ENCODE peak calls at places on chromosome 1, in nine cellular contexts. A, P, E, B, Z, S, G, R and N are unnamed samples.

GRCh38 chr1:39960461-39960958 is 5.6 kb downstream of the MFSD2A start:
- DNase-seq in Z (no peak), S (no peak), G (no peak), P (peak), R (no peak), A (no peak), B (no peak), E (no peak), N (no peak)

GRCh38 chr1:50271968-50272578 is 151.2 kb downstream of the DMRTA2 start:
- DNase-seq in S (no peak), A (peak), G (peak), Z (no peak), B (no peak), P (no peak), R (peak), E (peak), N (no peak)

GRCh38 chr1:63721531-63722189 is 52.2 kb upstream of the ROR1 start:
- DNase-seq in R (peak), E (no peak), Z (no peak), G (peak), P (no peak), S (no peak), B (no peak), A (no peak), N (peak)

GRCh38 chr1:61391730-61392129 is 309.4 kb downstream of the NFIA start:
- DNase-seq in E (no peak), P (no peak), A (no peak), S (no peak), B (no peak), G (no peak), Z (no peak), R (no peak), N (no peak)

GRCh38 chr1:228145498-228146425 is 4.0 kb upstream of the GJC2 start:
- DNase-seq in Z (no peak), A (no peak), E (no peak), G (no peak), B (no peak), P (no peak), R (no peak), S (no peak), N (no peak)

GRCh38 chr1:7755448-7755847 is 15.6 kb upstream of the VAMP3 start:
- DNase-seq in Z (no peak), G (peak), A (peak), R (peak), S (no peak), P (no peak), E (no peak), B (no peak), N (peak)

GRCh38 chr1:83735525-83735924 is 263.4 kb downstream of the TTLL7 start:
- DNase-seq in Z (no peak), P (no peak), R (no peak), B (no peak), A (no peak), G (no peak), E (no peak), S (no peak), N (no peak)

GRCh38 chr1:2835650-2836159 is 34.2 kb upstream of the TTC34 start:
- DNase-seq in B (no peak), S (no peak), A (no peak), E (no peak), G (no peak), Z (no peak), R (no peak), P (no peak), N (no peak)

GRCh38 chr1:2132222-2133038 is 62.1 kb downstream of the FAAP20 start:
- DNase-seq in R (peak), P (no peak), A (peak), G (peak), Z (no peak), B (peak), S (no peak), E (no peak), N (peak)

GRCh38 chr1:214451591-214451990 is 99.8 kb downstream of the PTPN14 start:
- DNase-seq in Z (no peak), A (no peak), P (no peak), B (no peak), G (no peak), R (peak), S (no peak), E (no peak), N (no peak)

GRCh38 chr1:216518844-216519627 is 95.8 kb upstream of the USH2A start:
- DNase-seq in S (no peak), Z (no peak), A (no peak), R (no peak), E (no peak), B (no peak), P (no peak), G (no peak), N (no peak)

GRCh38 chr1:24186993-24187790 is at the start of gene IFNLR1:
- DNase-seq in G (peak), E (peak), R (no peak), S (no peak), B (no peak), Z (no peak), P (peak), A (peak), N (no peak)

GRCh38 chr1:21176589-21177555 is at the start of gene EIF4G3:
- DNase-seq in G (peak), R (peak), P (peak), S (peak), A (peak), B (peak), E (peak), Z (peak), N (peak)
- TF ChIP-seq CTCF in G (no peak), R (no peak), P (no peak), S (no peak), A (no peak), B (no peak), E (no peak), Z (no peak), N (no peak)

GRCh38 chr1:85278853-85279314 is 2.5 kb upstream of the BCL10 start:
- DNase-seq in G (no peak), E (peak), A (no peak), R (peak), S (peak), B (peak), P (peak), Z (peak), N (peak)

GRCh38 chr1:85282424-85282823 is 6.0 kb upstream of the BCL10 start:
- DNase-seq in E (peak), G (peak), A (peak), S (no peak), P (no peak), R (no peak), B (no peak), Z (no peak), N (no peak)

GRCh38 chr1:85277802-85278201 is 1.4 kb upstream of the BCL10 start:
- DNase-seq in E (no peak), P (no peak), A (no peak), S (no peak), Z (no peak), R (no peak), B (no peak), G (no peak), N (no peak)

GRCh38 chr1:85279463-85280080 is 3.1 kb upstream of the BCL10 start:
- DNase-seq in G (peak), B (no peak), A (no peak), Z (no peak), S (no peak), P (no peak), E (no peak), R (no peak), N (no peak)

DNA sequence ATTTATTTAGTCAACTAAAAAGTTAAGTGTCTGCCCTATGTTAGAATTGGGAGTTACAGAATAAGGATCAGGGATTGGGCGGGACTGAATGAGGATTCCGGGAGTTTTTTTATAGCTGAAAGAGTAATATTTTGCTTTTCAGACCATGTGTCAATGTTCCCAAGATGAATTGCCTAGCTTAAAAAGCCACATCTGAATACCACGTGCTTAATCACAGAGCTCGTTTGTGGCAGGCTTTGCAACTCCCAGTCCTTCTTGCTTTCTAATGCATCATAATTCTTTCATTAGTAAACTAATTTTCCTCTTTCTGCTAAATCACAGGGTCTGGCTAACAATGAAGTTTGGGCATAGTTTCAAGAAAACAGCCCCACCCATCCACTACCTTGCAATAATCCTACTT is 4.2 kb upstream of the BCL10 start:
- DNase-seq in Z (peak), R (peak), S (no peak), G (no peak), B (no peak), P (no peak), E (no peak), A (no peak), N (no peak)
- H3K4me3 ChIP-seq in Z (no peak), R (no peak), S (no peak), G (no peak), B (no peak), P (no peak), E (no peak), A (no peak), N (no peak)

GRCh38 chr1:65629788-65630187 is 162.9 kb upstream of the PDE4B start:
- DNase-seq in P (no peak), B (no peak), S (no peak), G (no peak), E (no peak), A (no peak), R (no peak), Z (no peak), N (no peak)

GRCh38 chr1:65626003-65626402 is 166.7 kb upstream of the PDE4B start:
- DNase-seq in P (no peak), S (no peak), A (no peak), G (no peak), Z (no peak), R (no peak), B (no peak), E (no peak), N (no peak)

GRCh38 chr1:65625528-65625927 is 167.2 kb upstream of the PDE4B start:
- DNase-seq in B (no peak), A (no peak), S (no peak), G (no peak), Z (no peak), E (no peak), R (no peak), P (no peak), N (no peak)

DNA sequence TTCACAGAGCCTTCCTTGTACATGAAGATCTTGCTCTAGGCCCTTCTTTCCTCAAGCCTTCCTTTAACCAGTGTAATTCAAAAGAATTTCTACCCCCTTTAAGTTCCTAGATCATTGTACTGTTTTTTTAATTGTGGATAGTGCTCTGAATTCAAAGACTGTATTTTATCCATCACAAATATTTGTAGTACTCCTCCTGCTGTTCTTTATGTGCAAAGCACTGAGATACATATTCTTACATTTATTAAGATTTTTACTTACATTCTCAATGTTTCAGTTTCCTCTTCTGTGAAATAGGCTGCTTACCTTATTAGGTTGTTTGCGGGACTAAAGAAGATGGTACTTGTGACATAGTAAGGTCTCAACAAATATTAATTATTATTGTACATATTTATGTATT is 168.8 kb upstream of the PDE4B start:
- DNase-seq in G (no peak), P (no peak), B (no peak), Z (no peak), A (no peak), E (no peak), R (no peak), S (no peak), N (peak)
- TF ChIP-seq CTCF in G (no peak), P (no peak), B (no peak), Z (no peak), A (no peak), E (no peak), R (no peak), S (peak), N (peak)

DNA sequence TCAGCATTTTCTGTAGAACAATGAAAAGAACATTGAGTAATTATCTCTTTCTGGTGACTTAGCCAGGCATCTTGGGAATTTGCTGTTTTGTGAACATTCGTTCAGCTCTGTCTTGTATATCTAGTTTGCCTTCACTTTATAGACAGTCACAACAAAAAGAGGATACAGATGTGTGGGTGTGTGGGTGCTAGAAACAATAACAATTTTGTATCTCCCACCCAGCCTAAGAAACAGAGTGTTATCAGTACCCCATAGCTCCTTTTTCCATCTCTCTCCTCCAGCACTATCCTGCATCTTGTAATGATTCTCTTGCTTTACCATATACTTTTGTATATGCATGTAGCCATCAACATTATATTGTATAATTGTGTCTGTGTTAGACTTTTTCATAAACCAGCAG is 33.0 kb downstream of the AK4 start:
- DNase-seq in A (no peak), S (no peak), P (no peak), Z (no peak), E (no peak), B (no peak), R (no peak), G (no peak), N (peak)
- H3K4me3 ChIP-seq in A (no peak), S (no peak), P (no peak), Z (no peak), E (no peak), B (no peak), R (no peak), G (no peak), N (no peak)

GRCh38 chr1:76336951-76337371 is 262.4 kb downstream of the ST6GALNAC3 start:
- DNase-seq in P (no peak), A (no peak), R (peak), B (no peak), E (no peak), S (peak), Z (peak), G (peak), N (peak)

GRCh38 chr1:76337777-76338176 is 263.2 kb downstream of the ST6GALNAC3 start:
- DNase-seq in E (no peak), B (no peak), G (no peak), P (no peak), R (no peak), S (no peak), A (no peak), Z (no peak), N (no peak)
- TF ChIP-seq CTCF in E (no peak), B (no peak), G (no peak), P (no peak), R (no peak), S (no peak), A (no peak), Z (no peak), N (no peak)

DNA sequence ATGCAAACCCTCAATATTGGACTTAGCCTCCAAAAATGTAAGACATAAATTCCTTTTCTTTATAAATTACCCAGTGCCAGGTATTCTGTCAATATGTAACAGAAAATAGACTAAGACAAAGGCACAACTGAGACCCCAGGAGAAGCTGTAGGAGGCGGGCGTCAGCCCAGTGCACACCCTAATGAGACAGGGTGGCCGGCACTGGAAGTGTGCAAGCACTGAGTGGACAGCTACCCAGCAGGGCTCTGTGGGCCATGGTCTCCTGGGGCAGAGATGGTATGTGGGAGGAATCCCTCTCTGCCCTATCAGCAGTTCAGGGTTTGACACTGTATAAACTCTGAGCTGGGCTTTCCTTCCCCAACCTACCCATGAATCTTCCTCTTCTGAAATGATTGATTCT is 139.5 kb downstream of the GLIS1 start:
- DNase-seq in R (no peak), E (no peak), G (no peak), P (no peak), B (no peak), S (no peak), A (peak), Z (no peak), N (no peak)
- H3K4me3 ChIP-seq in R (no peak), E (no peak), G (no peak), P (no peak), B (no peak), S (no peak), A (no peak), Z (no peak), N (no peak)

GRCh38 chr1:153730468-153730988 is 2.7 kb downstream of the INTS3 start:
- DNase-seq in Z (no peak), P (no peak), R (no peak), E (no peak), G (no peak), S (no peak), A (no peak), B (no peak), N (no peak)

GRCh38 chr1:153728305-153729066 is 636 bp downstream of the INTS3 start:
- DNase-seq in P (no peak), A (peak), Z (no peak), R (peak), E (no peak), B (peak), S (no peak), G (peak), N (peak)

GRCh38 chr1:153723687-153724086 is 4.2 kb upstream of the INTS3 start:
- DNase-seq in P (no peak), B (no peak), Z (no peak), S (no peak), G (no peak), A (no peak), R (no peak), E (no peak), N (no peak)

GRCh38 chr1:153727463-153728304 is at the start of gene INTS3:
- DNase-seq in Z (peak), G (peak), R (peak), A (peak), E (peak), S (peak), B (peak), P (peak), N (peak)
- TF ChIP-seq CTCF in Z (no peak), G (no peak), R (no peak), A (peak), E (peak), S (no peak), B (no peak), P (no peak), N (no peak)